ENCODE peak calls at places on chromosomes 11 and 22, in seven cellular contexts. One of them, this sample, is unnamed.

GRCh38 chr22:43887391-43887790 is 4.4 kb downstream of the PNPLA5 start:
- DNase-seq in ovary: no peak
- DNase-seq in heart right ventricle: no peak
- DNase-seq in astrocyte: no peak
- DNase-seq in nephron progenitor cell: no peak
- DNase-seq in RWPE1: no peak
- DNase-seq in epithelial cell of esophagus: no peak
- DNase-seq in this sample: no peak

GRCh38 chr11:36577373-36577772 is 9.6 kb downstream of the RAG1 start:
- DNase-seq in ovary: no peak
- DNase-seq in heart right ventricle: no peak
- DNase-seq in astrocyte: no peak
- DNase-seq in nephron progenitor cell: no peak
- DNase-seq in RWPE1: no peak
- DNase-seq in epithelial cell of esophagus: no peak
- DNase-seq in this sample: no peak

GRCh38 chr11:6319001-6319878 is 1.1 kb downstream of the CAVIN3 start:
- DNase-seq in ovary: peak
- DNase-seq in heart right ventricle: peak
- DNase-seq in astrocyte: no peak
- DNase-seq in nephron progenitor cell: peak
- DNase-seq in RWPE1: no peak
- DNase-seq in epithelial cell of esophagus: peak
- DNase-seq in this sample: no peak

GRCh38 chr22:46267431-46268279 is at the start of gene TTC38:
- DNase-seq in ovary: peak
- DNase-seq in heart right ventricle: peak
- DNase-seq in astrocyte: peak
- DNase-seq in nephron progenitor cell: peak
- DNase-seq in RWPE1: peak
- DNase-seq in epithelial cell of esophagus: peak
- DNase-seq in this sample: peak

GRCh38 chr11:98060759-98061158 is 960.0 kb upstream of the CNTN5 start:
- DNase-seq in ovary: no peak
- DNase-seq in heart right ventricle: no peak
- DNase-seq in astrocyte: no peak
- DNase-seq in nephron progenitor cell: no peak
- DNase-seq in RWPE1: no peak
- DNase-seq in epithelial cell of esophagus: no peak
- DNase-seq in this sample: no peak

GRCh38 chr22:38230108-38230825 is 28.5 kb downstream of the MAFF start:
- DNase-seq in ovary: no peak
- DNase-seq in heart right ventricle: peak
- DNase-seq in astrocyte: no peak
- DNase-seq in nephron progenitor cell: no peak
- DNase-seq in RWPE1: no peak
- DNase-seq in epithelial cell of esophagus: peak
- DNase-seq in this sample: no peak

GRCh38 chr11:33742249-33742851 is 6.1 kb upstream of the CD59 start:
- DNase-seq in ovary: no peak
- DNase-seq in heart right ventricle: no peak
- DNase-seq in astrocyte: no peak
- DNase-seq in nephron progenitor cell: no peak
- DNase-seq in RWPE1: no peak
- DNase-seq in epithelial cell of esophagus: peak
- DNase-seq in this sample: no peak

GRCh38 chr11:113458189-113458588 is 17.0 kb downstream of the DRD2 start:
- DNase-seq in ovary: no peak
- DNase-seq in heart right ventricle: no peak
- DNase-seq in astrocyte: no peak
- DNase-seq in nephron progenitor cell: no peak
- DNase-seq in RWPE1: no peak
- DNase-seq in epithelial cell of esophagus: no peak
- DNase-seq in this sample: no peak

GRCh38 chr11:110447897-110448522 is 18.3 kb downstream of the FDX1 start:
- DNase-seq in ovary: no peak
- DNase-seq in heart right ventricle: no peak
- DNase-seq in astrocyte: no peak
- DNase-seq in nephron progenitor cell: no peak
- DNase-seq in RWPE1: no peak
- DNase-seq in epithelial cell of esophagus: peak
- DNase-seq in this sample: no peak

GRCh38 chr11:134734446-134734845 is 322.4 kb upstream of the B3GAT1 start:
- DNase-seq in ovary: no peak
- DNase-seq in heart right ventricle: no peak
- DNase-seq in astrocyte: no peak
- DNase-seq in nephron progenitor cell: peak
- DNase-seq in RWPE1: no peak
- DNase-seq in epithelial cell of esophagus: no peak
- DNase-seq in this sample: no peak

GRCh38 chr11:121741954-121742361 is 289.2 kb upstream of the SORL1-AS1 start:
- DNase-seq in ovary: peak
- DNase-seq in heart right ventricle: peak
- DNase-seq in astrocyte: peak
- DNase-seq in nephron progenitor cell: no peak
- DNase-seq in RWPE1: no peak
- DNase-seq in epithelial cell of esophagus: no peak
- DNase-seq in this sample: no peak

GRCh38 chr11:469684-470667 is 19.9 kb downstream of the PTDSS2 start:
- DNase-seq in ovary: peak
- DNase-seq in heart right ventricle: peak
- DNase-seq in astrocyte: peak
- DNase-seq in nephron progenitor cell: no peak
- DNase-seq in RWPE1: peak
- DNase-seq in epithelial cell of esophagus: peak
- DNase-seq in this sample: peak

GRCh38 chr11:73314121-73314948 is 6.3 kb downstream of the ARHGEF17 start:
- DNase-seq in ovary: no peak
- DNase-seq in heart right ventricle: peak
- DNase-seq in astrocyte: peak
- DNase-seq in nephron progenitor cell: peak
- DNase-seq in RWPE1: no peak
- DNase-seq in epithelial cell of esophagus: peak
- DNase-seq in this sample: peak

GRCh38 chr11:8758619-8759169 is 76.1 kb downstream of the RPL27A start:
- DNase-seq in ovary: no peak
- DNase-seq in heart right ventricle: no peak
- DNase-seq in astrocyte: no peak
- DNase-seq in nephron progenitor cell: no peak
- DNase-seq in RWPE1: no peak
- DNase-seq in epithelial cell of esophagus: no peak
- DNase-seq in this sample: no peak

GRCh38 chr11:8756201-8756600 is 73.6 kb downstream of the RPL27A start:
- DNase-seq in ovary: no peak
- DNase-seq in heart right ventricle: no peak
- DNase-seq in astrocyte: no peak
- DNase-seq in nephron progenitor cell: no peak
- DNase-seq in RWPE1: no peak
- DNase-seq in epithelial cell of esophagus: no peak
- DNase-seq in this sample: peak

GRCh38 chr11:8757533-8757932 is 74.9 kb downstream of the RPL27A start:
- DNase-seq in ovary: no peak
- DNase-seq in heart right ventricle: no peak
- DNase-seq in astrocyte: no peak
- DNase-seq in nephron progenitor cell: no peak
- DNase-seq in RWPE1: no peak
- DNase-seq in epithelial cell of esophagus: no peak
- DNase-seq in this sample: no peak

GRCh38 chr11:8757047-8757446 is 74.5 kb downstream of the RPL27A start:
- DNase-seq in ovary: no peak
- DNase-seq in heart right ventricle: no peak
- DNase-seq in astrocyte: peak
- DNase-seq in nephron progenitor cell: no peak
- DNase-seq in RWPE1: peak
- DNase-seq in epithelial cell of esophagus: peak
- DNase-seq in this sample: peak

GRCh38 chr11:8754241-8754640 is 71.6 kb downstream of the RPL27A start:
- DNase-seq in ovary: no peak
- DNase-seq in heart right ventricle: no peak
- DNase-seq in astrocyte: no peak
- DNase-seq in nephron progenitor cell: no peak
- DNase-seq in RWPE1: no peak
- DNase-seq in epithelial cell of esophagus: peak
- DNase-seq in this sample: no peak
- TF ChIP-seq CTCF in ovary: no peak
- TF ChIP-seq CTCF in heart right ventricle: no peak
- TF ChIP-seq CTCF in astrocyte: peak
- TF ChIP-seq CTCF in nephron progenitor cell: no peak
- TF ChIP-seq CTCF in RWPE1: no peak
- TF ChIP-seq CTCF in epithelial cell of esophagus: no peak
- TF ChIP-seq CTCF in this sample: peak

DNA sequence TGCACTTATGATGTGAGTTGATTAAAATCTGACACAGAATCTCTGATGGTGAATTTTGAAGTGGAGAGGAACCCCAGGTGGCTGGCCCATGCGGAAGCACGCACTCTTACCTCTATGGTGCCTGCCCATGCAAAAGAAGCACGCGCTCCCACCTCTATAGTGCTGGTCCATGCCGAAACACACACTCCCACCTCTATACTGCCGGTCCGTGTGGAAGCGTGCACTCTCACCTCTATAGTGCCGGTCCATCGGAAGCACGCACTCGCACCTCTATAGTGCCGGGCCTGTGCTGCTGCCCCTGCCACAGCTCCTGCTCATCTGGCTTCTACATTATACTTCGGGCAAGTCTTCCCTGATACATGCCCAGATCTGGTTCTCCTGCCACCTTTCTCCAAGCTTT is 36.8 kb upstream of the SLC25A1 start:
- DNase-seq in ovary: no peak
- DNase-seq in heart right ventricle: no peak
- DNase-seq in astrocyte: no peak
- DNase-seq in nephron progenitor cell: no peak
- DNase-seq in RWPE1: no peak
- DNase-seq in epithelial cell of esophagus: no peak
- DNase-seq in this sample: no peak
- TF ChIP-seq CTCF in ovary: no peak
- TF ChIP-seq CTCF in heart right ventricle: no peak
- TF ChIP-seq CTCF in astrocyte: no peak
- TF ChIP-seq CTCF in nephron progenitor cell: no peak
- TF ChIP-seq CTCF in RWPE1: no peak
- TF ChIP-seq CTCF in epithelial cell of esophagus: no peak
- TF ChIP-seq CTCF in this sample: no peak

GRCh38 chr11:13338437-13339069 is 61.0 kb downstream of the BMAL1 start:
- DNase-seq in ovary: no peak
- DNase-seq in heart right ventricle: no peak
- DNase-seq in astrocyte: peak
- DNase-seq in nephron progenitor cell: no peak
- DNase-seq in RWPE1: peak
- DNase-seq in epithelial cell of esophagus: peak
- DNase-seq in this sample: peak
- TF ChIP-seq CTCF in ovary: no peak
- TF ChIP-seq CTCF in heart right ventricle: no peak
- TF ChIP-seq CTCF in astrocyte: no peak
- TF ChIP-seq CTCF in nephron progenitor cell: no peak
- TF ChIP-seq CTCF in RWPE1: no peak
- TF ChIP-seq CTCF in epithelial cell of esophagus: no peak
- TF ChIP-seq CTCF in this sample: no peak

GRCh38 chr11:76179147-76179546 is 27.2 kb downstream of the WNT11 start:
- DNase-seq in ovary: no peak
- DNase-seq in heart right ventricle: no peak
- DNase-seq in astrocyte: no peak
- DNase-seq in nephron progenitor cell: no peak
- DNase-seq in RWPE1: no peak
- DNase-seq in epithelial cell of esophagus: no peak
- DNase-seq in this sample: no peak

GRCh38 chr11:76185511-76185910 is 20.8 kb downstream of the WNT11 start:
- DNase-seq in ovary: peak
- DNase-seq in heart right ventricle: peak
- DNase-seq in astrocyte: no peak
- DNase-seq in nephron progenitor cell: no peak
- DNase-seq in RWPE1: no peak
- DNase-seq in epithelial cell of esophagus: no peak
- DNase-seq in this sample: no peak

GRCh38 chr11:76184551-76184993 is 21.7 kb downstream of the WNT11 start:
- DNase-seq in ovary: peak
- DNase-seq in heart right ventricle: no peak
- DNase-seq in astrocyte: no peak
- DNase-seq in nephron progenitor cell: no peak
- DNase-seq in RWPE1: no peak
- DNase-seq in epithelial cell of esophagus: no peak
- DNase-seq in this sample: peak

GRCh38 chr11:76177250-76177686 is 29.0 kb downstream of the WNT11 start:
- DNase-seq in ovary: no peak
- DNase-seq in heart right ventricle: no peak
- DNase-seq in astrocyte: no peak
- DNase-seq in nephron progenitor cell: no peak
- DNase-seq in RWPE1: no peak
- DNase-seq in epithelial cell of esophagus: no peak
- DNase-seq in this sample: no peak

DNA sequence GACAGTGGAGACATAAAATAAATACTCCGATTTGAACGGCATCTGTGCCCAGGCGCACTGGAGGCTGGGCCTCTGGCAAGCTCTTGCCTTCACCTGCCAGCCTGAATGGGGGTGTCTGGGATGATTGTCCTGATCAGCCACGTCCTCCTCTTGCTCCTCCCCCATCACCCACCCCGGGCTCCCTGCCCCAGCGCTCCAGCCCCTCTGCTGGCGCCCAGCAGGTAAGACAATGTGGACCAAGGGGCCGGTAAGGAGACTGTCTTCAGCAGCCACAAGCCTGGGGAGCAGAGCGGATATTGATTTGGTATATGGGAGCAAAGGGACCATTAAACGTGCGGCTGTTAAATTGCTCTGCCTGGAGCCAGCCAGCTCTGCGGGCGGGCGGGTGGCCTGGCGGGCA is 24.9 kb downstream of the WNT11 start:
- DNase-seq in ovary: no peak
- DNase-seq in heart right ventricle: no peak
- DNase-seq in astrocyte: no peak
- DNase-seq in nephron progenitor cell: no peak
- DNase-seq in RWPE1: no peak
- DNase-seq in epithelial cell of esophagus: no peak
- DNase-seq in this sample: no peak
- TF ChIP-seq CTCF in ovary: no peak
- TF ChIP-seq CTCF in heart right ventricle: no peak
- TF ChIP-seq CTCF in astrocyte: no peak
- TF ChIP-seq CTCF in nephron progenitor cell: no peak
- TF ChIP-seq CTCF in RWPE1: no peak
- TF ChIP-seq CTCF in epithelial cell of esophagus: no peak
- TF ChIP-seq CTCF in this sample: no peak

GRCh38 chr22:32668254-32669094 is 133.0 kb upstream of the TIMP3 start:
- DNase-seq in ovary: no peak
- DNase-seq in heart right ventricle: no peak
- DNase-seq in astrocyte: no peak
- DNase-seq in nephron progenitor cell: no peak
- DNase-seq in RWPE1: no peak
- DNase-seq in epithelial cell of esophagus: no peak
- DNase-seq in this sample: no peak
- TF ChIP-seq CTCF in ovary: no peak
- TF ChIP-seq CTCF in heart right ventricle: no peak
- TF ChIP-seq CTCF in astrocyte: no peak
- TF ChIP-seq CTCF in nephron progenitor cell: no peak
- TF ChIP-seq CTCF in RWPE1: no peak
- TF ChIP-seq CTCF in epithelial cell of esophagus: no peak
- TF ChIP-seq CTCF in this sample: no peak

This sample was measured in HFFc6.